ENCODE peak calls at places on chromosome 1, in ten cellular contexts. U is heart left ventricle; Q is cardiac muscle cell; I is A549; N is esophagus muscularis mucosa; O is pancreas; H is neural progenitor cell; J is IMR-90; B is AG04450; G is effector memory CD4-positive, alpha-beta T cell. W is an unnamed sample.
A peak's percentile ranks its signal among the peaks of the same experiment; 100 is the strongest.

GRCh38 chr1:64537942-64538341 is 68.0 kb downstream of the CACHD1 start:
- DNase-seq in N (no peak), Q (no peak), U (no peak), B (no peak), I (no peak), H (no peak), G (no peak), O (no peak), J (no peak), W (no peak)

GRCh38 chr1:16236091-16236494 is 890 bp downstream of the CPLANE2 start:
- DNase-seq in B (no peak), O (no peak), Q (peak; percentile 9), N (no peak), H (peak; percentile 46), J (peak; percentile 18), G (peak; percentile 19), I (peak; percentile 81), U (peak; percentile 41), W (peak; percentile 44)

GRCh38 chr1:154220970-154221814 is 437 bp downstream of the UBAP2L start:
- DNase-seq in B (no peak), J (peak; percentile 30), Q (peak; percentile 60), O (peak; percentile 83), G (peak; percentile 71), N (peak; percentile 93), U (peak; percentile 62), H (peak; percentile 75), I (peak; percentile 27), W (peak; percentile 70)

GRCh38 chr1:66243548-66244130 is 290.3 kb upstream of the SGIP1 start:
- DNase-seq in H (no peak), G (no peak), O (no peak), U (no peak), B (no peak), J (peak; percentile 25), Q (no peak), I (no peak), N (no peak), W (no peak)

GRCh38 chr1:27940297-27940696 is 5.5 kb downstream of the SMPDL3B start:
- DNase-seq in O (no peak), G (peak; percentile 29), U (peak; percentile 48), I (peak; percentile 22), B (no peak), J (no peak), Q (no peak), H (peak; percentile 63), N (no peak), W (peak; percentile 79)

GRCh38 chr1:240526321-240526720 is 85.6 kb downstream of the GREM2 start:
- DNase-seq in U (no peak), Q (no peak), O (no peak), J (peak; percentile 56), I (no peak), H (peak; percentile 66), N (no peak), B (peak; percentile 11), G (no peak), W (no peak)

GRCh38 chr1:32759997-32760623 is 57.0 kb downstream of the YARS1 start:
- DNase-seq in B (no peak), O (peak; percentile 97), Q (peak; percentile 67), J (peak; percentile 50), H (peak; percentile 86), N (no peak), G (no peak), I (peak; percentile 92), U (no peak), W (no peak)

GRCh38 chr1:41611068-41611931 is 126.8 kb upstream of the EDN2 start:
- DNase-seq in N (peak; percentile 78), U (no peak), G (no peak), O (no peak), Q (no peak), J (no peak), I (no peak), B (no peak), H (no peak), W (no peak)

GRCh38 chr1:244970236-244970652 is 105.9 kb upstream of the HNRNPU start:
- DNase-seq in H (peak; percentile 94), I (no peak), B (peak; percentile 20), N (peak; percentile 95), O (peak; percentile 88), J (peak; percentile 54), U (peak; percentile 82), G (no peak), Q (peak; percentile 86), W (no peak)

GRCh38 chr1:244969355-244970235 is 105.3 kb upstream of the HNRNPU start:
- DNase-seq in J (peak; percentile 82), U (peak; percentile 86), O (peak; percentile 85), G (peak; percentile 51), N (peak; percentile 97), B (peak; percentile 29), I (no peak), H (peak; percentile 88), Q (peak; percentile 96), W (peak; percentile 52)

GRCh38 chr1:244967159-244967558 is 102.8 kb upstream of the HNRNPU start:
- DNase-seq in H (no peak), O (no peak), B (no peak), I (no peak), Q (no peak), U (no peak), N (no peak), J (no peak), G (no peak), W (no peak)

GRCh38 chr1:244970661-244971523 is 106.5 kb upstream of the HNRNPU start:
- DNase-seq in J (peak; percentile 95), U (peak; percentile 93), O (peak; percentile 94), N (peak; percentile 97), Q (peak; percentile 99), H (peak; percentile 96), I (no peak), B (peak; percentile 91), G (peak; percentile 84), W (peak; percentile 96)

GRCh38 chr1:244968431-244968830 is 104.1 kb upstream of the HNRNPU start:
- DNase-seq in H (peak; percentile 28), B (no peak), G (no peak), U (peak; percentile 28), Q (peak; percentile 25), O (no peak), J (no peak), N (no peak), I (no peak), W (no peak)
- H3K4me3 ChIP-seq in H (peak overlapping the region; percentile 69), B (peak overlapping the region; percentile 1), G (no peak overlapping the region), U (peak overlapping the region; percentile 74), Q (no peak overlapping the region), O (no peak overlapping the region), J (peak overlapping the region; percentile 5), N (no peak overlapping the region), I (no peak overlapping the region), W (no peak overlapping the region)

GRCh38 chr1:180382326-180383115 is 119.9 kb downstream of the ACBD6 start:
- DNase-seq in O (no peak), G (no peak), J (peak; percentile 3), Q (peak; percentile 20), I (no peak), U (no peak), N (no peak), B (no peak), H (no peak), W (no peak)

GRCh38 chr1:180385144-180385543 is 117.2 kb downstream of the ACBD6 start:
- DNase-seq in O (no peak), G (no peak), I (no peak), J (no peak), H (no peak), U (no peak), Q (no peak), B (no peak), N (no peak), W (no peak)

GRCh38 chr1:180384606-180385005 is 117.8 kb downstream of the ACBD6 start:
- DNase-seq in B (no peak), J (no peak), N (no peak), H (no peak), G (no peak), U (no peak), I (no peak), Q (no peak), O (no peak), W (no peak)

GRCh38 chr1:180380259-180381183 is 121.9 kb downstream of the ACBD6 start:
- DNase-seq in U (no peak), H (no peak), B (no peak), O (no peak), Q (no peak), N (no peak), J (no peak), G (no peak), I (no peak), W (no peak)

DNA sequence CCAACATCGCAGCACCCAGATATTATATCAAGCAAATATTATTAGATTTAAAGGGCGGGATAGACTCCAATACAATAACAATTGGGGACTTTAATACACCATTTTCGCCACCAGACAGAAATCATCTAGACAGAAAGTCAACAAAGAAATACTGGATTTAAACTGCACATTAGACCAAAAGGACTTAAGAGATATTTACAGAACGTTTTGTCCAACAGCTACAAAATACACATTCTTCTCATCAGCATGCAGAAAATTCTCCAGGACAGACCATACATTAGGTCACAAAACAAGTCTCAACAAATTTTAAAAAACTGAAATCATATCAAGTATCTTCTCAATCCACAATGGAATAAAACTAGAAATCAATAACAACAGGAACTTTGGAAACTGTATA is 121.2 kb downstream of the ACBD6 start:
- DNase-seq in J (no peak), G (no peak), I (no peak), Q (no peak), O (no peak), H (no peak), U (no peak), N (no peak), B (no peak), W (no peak)
- H3K9me3 ChIP-seq in J (peaks cover 22% of the 10 kb centered on the region), G (peaks cover 16% of the 10 kb centered on the region), I (peaks cover 32% of the 10 kb centered on the region), Q (no peaks in the 10 kb centered on the region), O (no peaks in the 10 kb centered on the region), H (peaks cover 32% of the 10 kb centered on the region), U (peaks cover 53% of the 10 kb centered on the region), N (peaks cover 56% of the 10 kb centered on the region), B (peaks cover 15% of the 10 kb centered on the region), W (peaks cover 24% of the 10 kb centered on the region)

GRCh38 chr1:202643397-202644218 is 66.6 kb downstream of the SYT2 start:
- DNase-seq in B (no peak), Q (no peak), I (no peak), G (no peak), U (no peak), H (peak; percentile 70), O (peak; percentile 67), N (no peak), J (no peak), W (no peak)

GRCh38 chr1:202642212-202642611 is 68.0 kb downstream of the SYT2 start:
- DNase-seq in H (no peak), O (no peak), Q (no peak), I (no peak), G (no peak), U (no peak), B (no peak), N (no peak), J (no peak), W (no peak)

GRCh38 chr1:202644219-202645096 is 65.8 kb downstream of the SYT2 start:
- DNase-seq in N (no peak), U (no peak), J (no peak), H (peak; percentile 47), I (no peak), Q (no peak), O (no peak), B (no peak), G (no peak), W (no peak)

GRCh38 chr1:202645097-202645476 is 65.2 kb downstream of the SYT2 start:
- DNase-seq in G (no peak), B (no peak), J (no peak), N (no peak), I (no peak), H (no peak), U (no peak), Q (no peak), O (no peak), W (no peak)

GRCh38 chr1:202642619-202643291 is 67.5 kb downstream of the SYT2 start:
- DNase-seq in I (no peak), O (peak; percentile 58), H (peak; percentile 44), U (no peak), Q (no peak), B (no peak), N (no peak), G (no peak), J (no peak), W (no peak)
- H3K4me3 ChIP-seq in I (peak overlapping the region; percentile 53), O (no peak overlapping the region), H (peak overlapping the region; percentile 69), U (peak overlapping the region; percentile 43), Q (peak overlapping the region; percentile 18), B (no peak overlapping the region), N (peak overlapping the region; percentile 46), G (peak overlapping the region; percentile 49), J (no peak overlapping the region), W (no peak overlapping the region)

GRCh38 chr1:29607236-29607635 is 370.9 kb downstream of the PTPRU start:
- DNase-seq in G (no peak), B (no peak), Q (no peak), H (no peak), O (no peak), I (no peak), J (no peak), N (no peak), U (no peak), W (no peak)
- H3K9me3 ChIP-seq in G (no peaks in the 10 kb centered on the region), B (peaks cover 4% of the 10 kb centered on the region), Q (no peaks in the 10 kb centered on the region), H (peaks cover 17% of the 10 kb centered on the region), O (no peaks in the 10 kb centered on the region), I (no peaks in the 10 kb centered on the region), J (peaks cover 2% of the 10 kb centered on the region), N (no peaks in the 10 kb centered on the region), U (peaks cover 8% of the 10 kb centered on the region), W (no peaks in the 10 kb centered on the region)